ENCODE peak calls at places on chromosomes 13 and 19, in four cellular contexts. One of them, this sample, is unnamed.

GRCh38 chr13:38223093-38223492 is 126.6 kb upstream of the UFM1 start:
- DNase-seq in iPS-NIHi11: peak
- DNase-seq in uterus: peak
- DNase-seq in mucosa of gallbladder: no peak
- DNase-seq in this sample: no peak

GRCh38 chr13:71874490-71874889 is 7.5 kb upstream of the DACH1 start:
- DNase-seq in mucosa of gallbladder: no peak
- DNase-seq in iPS-NIHi11: no peak
- DNase-seq in uterus: no peak
- DNase-seq in this sample: no peak

GRCh38 chr19:55437410-55437809 is 5.7 kb downstream of the SHISA7 start:
- DNase-seq in mucosa of gallbladder: peak
- DNase-seq in iPS-NIHi11: peak
- DNase-seq in uterus: no peak
- DNase-seq in this sample: no peak

GRCh38 chr13:79508224-79508961 is 27.4 kb downstream of the NDFIP2 start:
- DNase-seq in uterus: no peak
- DNase-seq in mucosa of gallbladder: no peak
- DNase-seq in iPS-NIHi11: no peak
- DNase-seq in this sample: no peak

GRCh38 chr19:40443131-40443929 is 805 bp downstream of the SERTAD3 start:
- DNase-seq in uterus: peak
- DNase-seq in iPS-NIHi11: peak
- DNase-seq in mucosa of gallbladder: peak
- DNase-seq in this sample: peak

GRCh38 chr13:110984392-110984791 is 69.5 kb upstream of the ANKRD10 start:
- DNase-seq in mucosa of gallbladder: no peak
- DNase-seq in iPS-NIHi11: no peak
- DNase-seq in uterus: no peak
- DNase-seq in this sample: no peak

GRCh38 chr19:17302391-17303166 is 646 bp downstream of the ABHD8 start:
- DNase-seq in iPS-NIHi11: no peak
- DNase-seq in uterus: peak
- DNase-seq in mucosa of gallbladder: no peak
- DNase-seq in this sample: peak

GRCh38 chr13:98664047-98664446 is 87.1 kb upstream of the STK24 start:
- DNase-seq in mucosa of gallbladder: no peak
- DNase-seq in iPS-NIHi11: no peak
- DNase-seq in uterus: no peak
- DNase-seq in this sample: no peak

GRCh38 chr19:42433503-42434260 is 6.5 kb upstream of the LIPE start:
- DNase-seq in uterus: peak
- DNase-seq in iPS-NIHi11: peak
- DNase-seq in mucosa of gallbladder: peak
- DNase-seq in this sample: peak

GRCh38 chr19:31825134-31826094 is 476.2 kb upstream of the TSHZ3 start:
- DNase-seq in iPS-NIHi11: no peak
- DNase-seq in mucosa of gallbladder: no peak
- DNase-seq in uterus: no peak
- DNase-seq in this sample: no peak

GRCh38 chr13:24254151-24254810 is 55.1 kb upstream of the C1QTNF9 start:
- DNase-seq in uterus: no peak
- DNase-seq in mucosa of gallbladder: no peak
- DNase-seq in iPS-NIHi11: no peak
- DNase-seq in this sample: no peak

GRCh38 chr19:13764101-13764807 is at the start of gene MRI1:
- DNase-seq in iPS-NIHi11: peak
- DNase-seq in uterus: peak
- DNase-seq in mucosa of gallbladder: peak
- DNase-seq in this sample: peak

GRCh38 chr13:44620057-44620456 is 43.9 kb upstream of the TSC22D1 start:
- DNase-seq in iPS-NIHi11: no peak
- DNase-seq in mucosa of gallbladder: no peak
- DNase-seq in uterus: no peak
- DNase-seq in this sample: no peak

This sample was measured in aorta.